ENCODE peak calls at places on chromosomes 16 and 17, in six cellular contexts. C is WTC11, H is neural progenitor cell, K is SHP77, T is Calu3, M is stomach. F is an unnamed sample.

GRCh38 chr16:78444-79145 is 570 bp downstream of the MPG start:
- DNase-seq in K (no peak), T (no peak), M (no peak), H (no peak), C (no peak), F (peak; percentile 51)

GRCh38 chr16:50396770-50397525 is 28.2 kb upstream of the BRD7 start:
- DNase-seq in K (no peak), H (no peak), M (no peak), T (peak; percentile 83), C (no peak), F (peak; percentile 68)

GRCh38 chr16:66211651-66212050 is 154.8 kb upstream of the CDH5 start:
- DNase-seq in C (no peak), H (no peak), T (no peak), M (no peak), K (no peak), F (no peak)

GRCh38 chr17:7233701-7234099 is 617 bp downstream of the DVL2 start:
- DNase-seq in K (peak; percentile 51), C (no peak), H (no peak), T (no peak), M (no peak), F (peak; percentile 35)

GRCh38 chr17:57329380-57330214 is 73.3 kb downstream of the MSI2 start:
- DNase-seq in H (no peak), T (no peak), M (no peak), K (no peak), C (no peak), F (no peak)

GRCh38 chr16:78962457-78962929 is 638.0 kb downstream of the MAF start:
- DNase-seq in H (no peak), M (no peak), K (no peak), T (no peak), C (no peak), F (no peak)

GRCh38 chr16:25135239-25135878 is 23.8 kb downstream of the LCMT1 start:
- DNase-seq in K (peak; percentile 79), H (no peak), M (no peak), C (no peak), T (no peak), F (peak; percentile 60)

GRCh38 chr16:27264151-27264550 is 4.4 kb downstream of the NSMCE1 start:
- DNase-seq in H (no peak), M (no peak), T (peak; percentile 63), C (no peak), K (no peak), F (peak; percentile 81)

GRCh38 chr17:50547736-50548083 is 736 bp downstream of the SPATA20 start:
- DNase-seq in T (peak; percentile 44), H (no peak), M (peak; percentile 49), K (no peak), C (no peak), F (no peak)

GRCh38 chr17:67912656-67913055 is 83.6 kb downstream of the C17orf58 start:
- DNase-seq in C (no peak), T (no peak), K (no peak), H (no peak), M (no peak), F (no peak)

GRCh38 chr17:19381741-19382444 is 3.6 kb downstream of the MAPK7 start:
- DNase-seq in H (no peak), T (no peak), K (no peak), C (no peak), M (no peak), F (no peak)

GRCh38 chr17:65813306-65813705 is 251.9 kb upstream of the AXIN2 start:
- DNase-seq in K (no peak), T (no peak), M (no peak), H (no peak), C (no peak), F (no peak)

F was measured in astrocyte.